ENCODE peak calls at places on chromosomes 2 and 18, in four cellular contexts. Q, E, W and Y are unnamed samples.

GRCh38 chr2:4214444-4215295 is 511.3 kb downstream of the DCDC2C start:
- DNase-seq in Q (no peak), E (no peak), W (no peak), Y (no peak)

GRCh38 chr2:23449831-23450331 is 64.9 kb downstream of the KLHL29 start:
- DNase-seq in Q (no peak), E (no peak), W (peak; percentile 10), Y (no peak)

GRCh38 chr18:74797577-74798151 is 200.0 kb downstream of the ZNF407 start:
- DNase-seq in Q (no peak), E (no peak), W (no peak), Y (no peak)

GRCh38 chr2:164922119-164922518 is 33.2 kb downstream of the SLC38A11 start:
- DNase-seq in Q (no peak), E (no peak), W (peak; percentile 38), Y (no peak)

GRCh38 chr18:61898576-61899205 is 5.9 kb upstream of the RNF152 start:
- DNase-seq in Q (no peak), E (no peak), W (peak; percentile 7), Y (no peak)

GRCh38 chr2:217998926-217999633 is 3.7 kb downstream of the TNS1 start:
- DNase-seq in Q (no peak), E (no peak), W (peak; percentile 40), Y (no peak)

GRCh38 chr2:27249891-27250651 is 12.8 kb downstream of the SLC30A3 start:
- DNase-seq in Q (peak; percentile 46), E (no peak), W (peak; percentile 22), Y (no peak)

GRCh38 chr2:20745924-20746555 is 76.9 kb downstream of the LDAH start:
- DNase-seq in Q (no peak), E (no peak), W (peak; percentile 5), Y (no peak)

GRCh38 chr2:158725496-158725895 is 69.6 kb upstream of the DAPL1 start:
- DNase-seq in Q (no peak), E (no peak), W (no peak), Y (no peak)

GRCh38 chr18:2895391-2895790 is 48.6 kb downstream of the EMILIN2 start:
- DNase-seq in Q (no peak), E (no peak), W (no peak), Y (peak; percentile 77)

GRCh38 chr2:8537572-8538155 is 144.2 kb upstream of the ID2 start:
- DNase-seq in Q (no peak), E (no peak), W (no peak), Y (peak; percentile 60)

GRCh38 chr2:13651684-13652131 is 935.0 kb downstream of the TRIB2 start:
- DNase-seq in Q (no peak), E (no peak), W (no peak), Y (no peak)

GRCh38 chr2:236619910-236620612 is 50.4 kb downstream of the ACKR3 start:
- DNase-seq in Q (no peak), E (no peak), W (no peak), Y (no peak)

GRCh38 chr18:77341527-77341926 is 91.9 kb downstream of the GALR1 start:
- DNase-seq in Q (no peak), E (no peak), W (no peak), Y (no peak)

GRCh38 chr18:79508565-79509535 is 113.1 kb downstream of the NFATC1 start:
- DNase-seq in Q (no peak), E (peak; percentile 22), W (no peak), Y (peak; percentile 88)

GRCh38 chr2:215565897-215566296 is 130.0 kb upstream of the FN1 start:
- DNase-seq in Q (no peak), E (no peak), W (no peak), Y (no peak)

GRCh38 chr2:61694312-61695274 is 156.4 kb upstream of the XPO1 start:
- DNase-seq in Q (peak; percentile 86), E (peak; percentile 93), W (peak; percentile 84), Y (peak; percentile 98)

GRCh38 chr2:106596844-106597243 is 109.7 kb downstream of the CD8B2 start:
- DNase-seq in Q (no peak), E (no peak), W (no peak), Y (no peak)

GRCh38 chr18:46427216-46427995 is 229.6 kb downstream of the LOXHD1 start:
- DNase-seq in Q (no peak), E (no peak), W (no peak), Y (no peak)

GRCh38 chr2:181955010-181955409 is 30.6 kb upstream of the PPP1R1C start:
- DNase-seq in Q (no peak), E (no peak), W (peak; percentile 54), Y (no peak)

GRCh38 chr2:113872201-113872600 is 17.7 kb upstream of the ACTR3 start:
- DNase-seq in Q (no peak), E (no peak), W (peak; percentile 91), Y (no peak)

GRCh38 chr2:238424313-238424700 is 2.4 kb upstream of the ASB1 start:
- DNase-seq in Q (no peak), E (no peak), W (peak; percentile 50), Y (no peak)

GRCh38 chr2:8514748-8515389 is 167.0 kb upstream of the ID2 start:
- DNase-seq in Q (no peak), E (no peak), W (no peak), Y (no peak)

GRCh38 chr18:13235981-13236380 is 17.4 kb downstream of the LDLRAD4 start:
- DNase-seq in Q (no peak), E (no peak), W (peak; percentile 49), Y (peak; percentile 89)

GRCh38 chr2:151289972-151290335 is 486 bp upstream of the NMI start:
- DNase-seq in Q (peak; percentile 40), E (peak; percentile 60), W (peak; percentile 66), Y (no peak)

GRCh38 chr2:120516323-120517314 is 170.7 kb downstream of the INHBB start:
- DNase-seq in Q (no peak), E (no peak), W (peak; percentile 47), Y (no peak)

GRCh38 chr2:33620-34019 is 12.7 kb downstream of the FAM110C start:
- DNase-seq in Q (peak; percentile 57), E (no peak), W (no peak), Y (no peak)

GRCh38 chr2:234164499-234165409 is 114.3 kb downstream of the SPP2 start:
- DNase-seq in Q (peak; percentile 64), E (no peak), W (no peak), Y (no peak)

GRCh38 chr2:237966250-237966564 is 607 bp upstream of the UBE2F start:
- DNase-seq in Q (no peak), E (no peak), W (no peak), Y (no peak)

GRCh38 chr2:120230515-120231471 is 7.6 kb upstream of the TMEM185B start:
- DNase-seq in Q (no peak), E (no peak), W (no peak), Y (peak; percentile 76)

GRCh38 chr2:86064006-86064405 is 41.7 kb downstream of the POLR1A start:
- DNase-seq in Q (no peak), E (no peak), W (peak; percentile 66), Y (no peak)

GRCh38 chr2:9087151-9087681 is 83.7 kb upstream of the MBOAT2 start:
- DNase-seq in Q (no peak), E (no peak), W (peak; percentile 60), Y (no peak)

GRCh38 chr2:47227532-47228166 is 72.5 kb upstream of the STPG4 start:
- DNase-seq in Q (no peak), E (no peak), W (no peak), Y (no peak)

GRCh38 chr2:186748354-186748753 is 54.5 kb downstream of the FAM171B start:
- DNase-seq in Q (no peak), E (no peak), W (no peak), Y (no peak)

GRCh38 chr18:44837491-44838185 is 156.9 kb downstream of the SETBP1 start:
- DNase-seq in Q (no peak), E (no peak), W (no peak), Y (no peak)